ENCODE peak calls at places on chromosomes 7 and 10, in four cellular contexts. W is GM12878, V is K562, I is HepG2. Q is an unnamed sample.

GRCh38 chr10:104391150-104391968 is 37.7 kb downstream of the CFAP58 start:
- DNase-seq in I (peak; percentile 6), V (peak; percentile 13), W (no peak), Q (no peak)

GRCh38 chr7:151342811-151343210 is 1.2 kb downstream of the NUB1 start:
- DNase-seq in I (no peak), W (no peak), V (no peak), Q (no peak)

GRCh38 chr7:43921423-43921822 is 4.8 kb upstream of the UBE2D4 start:
- DNase-seq in V (no peak), I (no peak), W (no peak), Q (no peak)

GRCh38 chr7:51428226-51428887 is 111.7 kb upstream of the COBL start:
- DNase-seq in I (no peak), W (no peak), V (no peak), Q (peak; percentile 33)

GRCh38 chr10:5465976-5466450 is 33.4 kb downstream of the CALML5 start:
- DNase-seq in V (no peak), W (no peak), I (no peak), Q (no peak)

GRCh38 chr10:71294091-71294561 is 24.9 kb upstream of the SLC29A3 start:
- DNase-seq in I (no peak), V (no peak), W (no peak), Q (no peak)

GRCh38 chr7:22452142-22452763 is 47.7 kb downstream of the STEAP1B start:
- DNase-seq in W (no peak), V (peak; percentile 71), I (peak; percentile 47), Q (peak; percentile 86)

GRCh38 chr10:55311823-55312431 is 510.9 kb upstream of the PCDH15 start:
- DNase-seq in I (no peak), W (no peak), V (no peak), Q (no peak)

GRCh38 chr7:32481176-32481575 is 9.0 kb downstream of the LSM5 start:
- DNase-seq in W (no peak), I (no peak), V (no peak), Q (no peak)

GRCh38 chr7:27377988-27378387 is 135.4 kb downstream of the EVX1 start:
- DNase-seq in I (peak; percentile 3), V (no peak), W (no peak), Q (peak; percentile 31)

GRCh38 chr10:947051-947450 is 15.5 kb upstream of the LARP4B start:
- DNase-seq in I (no peak), V (no peak), W (no peak), Q (no peak)

GRCh38 chr7:112462236-112462635 is 12.0 kb downstream of the IFRD1 start:
- DNase-seq in W (no peak), I (peak; percentile 52), V (no peak), Q (no peak)

GRCh38 chr10:100968839-100969174 is 497 bp upstream of the SEMA4G start:
- DNase-seq in I (no peak), W (no peak), V (no peak), Q (no peak)

GRCh38 chr7:128874140-128875031 is 11.7 kb downstream of the ATP6V1F start:
- DNase-seq in W (no peak), I (peak; percentile 53), V (peak; percentile 62), Q (no peak)

GRCh38 chr7:30469303-30469702 is 9.3 kb downstream of the NOD1 start:
- DNase-seq in W (no peak), V (no peak), I (peak; percentile 83), Q (peak; percentile 68)

GRCh38 chr10:11178606-11179221 is 161.0 kb downstream of the CELF2 start:
- DNase-seq in V (peak; percentile 80), I (no peak), W (peak; percentile 98), Q (no peak)

GRCh38 chr7:23662124-23662982 is 17.6 kb upstream of the FAM221A start:
- DNase-seq in V (no peak), I (no peak), W (no peak), Q (peak; percentile 30)

GRCh38 chr7:81736088-81736487 is 33.8 kb downstream of the HGF start:
- DNase-seq in I (no peak), V (no peak), W (no peak), Q (no peak)

GRCh38 chr7:81470084-81470723 is 299.6 kb downstream of the HGF start:
- DNase-seq in W (no peak), V (peak; percentile 15), I (peak; percentile 42), Q (peak; percentile 70)

GRCh38 chr10:29482591-29483421 is 152.0 kb downstream of the SVIL start:
- DNase-seq in W (no peak), V (no peak), I (peak; percentile 24), Q (peak; percentile 53)

GRCh38 chr7:132996581-132997242 is 85.2 kb downstream of the CHCHD3 start:
- DNase-seq in I (no peak), V (no peak), W (no peak), Q (no peak)

DNA sequence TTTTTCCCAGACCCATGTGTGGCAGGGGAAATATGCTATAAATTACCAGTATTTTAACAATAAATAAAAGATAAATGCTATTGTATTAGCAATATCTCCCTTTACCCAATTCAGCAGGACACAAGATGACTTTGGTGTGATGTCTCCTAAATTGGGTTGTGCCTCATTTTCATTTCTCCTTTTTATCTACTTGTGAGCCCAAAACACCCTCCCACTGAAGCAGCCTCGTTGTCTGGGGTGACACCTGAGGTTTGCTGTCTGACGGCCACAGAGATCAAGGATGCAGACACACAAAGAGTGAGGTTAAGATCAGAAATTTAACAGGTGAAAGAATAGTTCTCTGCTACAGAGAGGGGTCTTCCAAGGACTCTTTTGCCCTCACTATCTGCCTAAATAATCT is 27.1 kb upstream of the CC2D2B start:
- DNase-seq in I (no peak), V (no peak), W (peak; percentile 42), Q (no peak)
- TF ChIP-seq ETV6 in I (no peak), V (no peak), W (no peak), Q (no peak)

GRCh38 chr10:68684413-68684812 is 36.6 kb upstream of the CCAR1 start:
- DNase-seq in I (no peak), W (peak; percentile 0), V (no peak), Q (no peak)
- TF ChIP-seq MAX in I (no peak), W (no peak), V (no peak), Q (no peak)

DNA sequence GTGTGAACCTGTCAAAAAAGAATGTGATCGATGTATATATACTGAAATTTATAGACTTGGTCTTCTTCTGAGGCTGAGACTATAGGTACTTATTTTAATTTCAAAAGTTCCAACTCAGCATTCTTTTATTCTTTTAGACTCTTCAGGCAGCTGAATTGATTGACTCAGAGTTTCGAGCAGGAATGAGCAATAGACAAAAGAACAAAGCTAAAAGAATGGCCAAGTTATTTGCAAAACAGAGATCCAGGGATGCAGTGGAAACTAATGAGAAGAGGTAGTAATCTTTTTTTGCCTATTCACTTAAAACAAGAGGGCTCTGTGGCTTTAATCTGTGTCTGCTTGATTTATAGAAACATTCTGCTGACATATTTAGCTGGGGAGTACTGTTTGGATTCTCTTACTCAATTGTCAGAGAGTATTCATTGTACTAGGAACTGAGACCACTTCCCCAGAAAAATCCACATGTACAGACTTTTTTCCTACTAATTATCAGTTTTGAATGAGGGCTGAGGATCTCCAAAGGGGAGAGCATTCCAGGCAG is 30.1 kb downstream of the BTAF1 start:
- DNase-seq in V (no peak), I (peak; percentile 1), W (no peak), Q (no peak)
- TF ChIP-seq ETV6 in V (no peak), I (no peak), W (no peak), Q (no peak)

DNA sequence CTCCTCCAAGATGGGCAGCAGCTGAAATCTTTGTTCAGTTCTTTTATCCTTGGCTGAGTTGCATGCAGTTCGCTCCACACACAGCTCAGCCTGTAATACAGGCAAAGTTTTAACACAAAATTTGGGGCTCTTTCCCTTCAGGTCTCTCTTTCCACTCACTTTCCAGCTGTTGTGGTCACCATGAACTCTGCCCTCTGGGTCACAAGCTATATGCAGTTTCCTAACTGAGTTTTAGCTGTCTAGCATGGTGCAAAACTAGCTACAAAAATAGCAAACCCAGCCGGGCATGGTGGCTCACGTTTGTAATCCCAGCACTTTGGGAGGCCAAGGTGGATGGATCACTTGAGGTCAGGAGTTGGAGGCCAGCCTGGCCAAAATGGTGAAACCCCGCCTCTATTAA is 53.2 kb downstream of the ABI1 start:
- DNase-seq in I (no peak), V (no peak), W (no peak), Q (no peak)
- TF ChIP-seq MAX in I (no peak), V (no peak), W (no peak), Q (no peak)

GRCh38 chr7:155377837-155378579 is 79.9 kb upstream of the EN2 start:
- DNase-seq in W (no peak), I (no peak), V (no peak), Q (peak; percentile 50)
- TF ChIP-seq ETV6 in W (no peak), I (no peak), V (no peak), Q (no peak)

DNA sequence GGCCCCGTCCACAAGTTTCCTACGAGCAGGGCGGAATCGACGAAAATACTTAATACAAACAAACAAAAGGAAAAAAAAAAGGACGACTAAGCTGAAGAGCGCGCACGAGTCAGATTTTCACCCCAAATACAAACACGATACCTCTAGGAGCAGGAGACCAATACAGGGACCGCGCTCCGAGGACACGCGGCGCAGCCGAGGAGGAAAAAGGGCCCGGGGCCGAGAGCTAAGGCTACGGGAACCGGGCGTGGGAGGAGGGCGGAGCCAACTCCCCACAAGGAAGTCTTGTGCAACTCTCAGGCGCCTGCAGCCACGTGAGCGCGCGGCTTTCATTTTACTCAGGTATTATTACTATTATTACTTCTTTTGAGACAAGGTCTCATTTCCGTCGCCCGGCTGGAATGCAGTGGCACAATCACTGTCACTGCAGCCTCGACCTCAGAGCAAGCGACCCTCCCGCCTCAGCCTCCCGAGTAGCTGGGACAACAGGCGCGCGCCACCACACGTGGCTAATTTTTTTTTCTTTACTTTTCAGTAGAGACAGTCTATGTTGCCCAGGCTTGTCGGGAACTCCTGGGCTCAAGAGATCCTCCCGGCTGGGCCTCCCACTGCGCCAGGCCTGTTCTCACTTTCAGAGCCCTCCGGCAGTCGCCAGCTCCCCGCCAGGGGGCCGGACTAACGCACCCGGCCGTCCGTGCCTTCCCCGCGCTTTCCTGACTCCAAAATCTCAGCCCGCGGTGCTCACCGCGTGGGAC is 1.2 kb downstream of the HNRNPF start:
- DNase-seq in V (peak; percentile 70), I (peak; percentile 89), W (no peak), Q (peak; percentile 58)
- TF ChIP-seq MAX in V (peak; percentile 83), I (peak; percentile 92), W (peak; percentile 79), Q (peak; percentile 41)

GRCh38 chr7:148867571-148868377 is 16.3 kb downstream of the EZH2 start:
- DNase-seq in I (no peak), W (no peak), V (no peak), Q (no peak)
- TF ChIP-seq ETV6 in I (no peak), W (no peak), V (no peak), Q (no peak)

Q was measured in WTC11.